ENCODE peak calls at places on chromosomes 3 and 15, in seven cellular contexts. U is endothelial cell of umbilical vein, R is testis, D is neuronal stem cell, H is neural progenitor cell, T is ovary, Y is stomach. V is an unnamed sample. For H3K4me1, the result is how much of the 10 kb centered on the place peaks cover.

GRCh38 chr3:5144316-5144994 is 22.4 kb downstream of the ARL8B start:
- DNase-seq in U (no peak), R (no peak), D (no peak), H (no peak), T (no peak), Y (no peak), V (no peak)

GRCh38 chr3:179867961-179868360 is 168.8 kb downstream of the PEX5L start:
- DNase-seq in U (no peak), R (no peak), D (no peak), H (no peak), T (no peak), Y (no peak), V (no peak)

GRCh38 chr3:53680026-53680425 is 166.2 kb downstream of the CHDH start:
- DNase-seq in U (no peak), R (peak), D (no peak), H (peak), T (peak), Y (no peak), V (no peak)

GRCh38 chr3:122944671-122945151 is 82.9 kb downstream of the SEMA5B start:
- DNase-seq in U (no peak), R (no peak), D (no peak), H (no peak), T (no peak), Y (no peak), V (no peak)

GRCh38 chr3:36295206-36295760 is 85.0 kb upstream of the STAC start:
- DNase-seq in U (no peak), R (no peak), D (no peak), H (no peak), T (no peak), Y (no peak), V (no peak)

GRCh38 chr3:196140224-196140623 is 58.3 kb upstream of the TFRC start:
- DNase-seq in U (no peak), R (no peak), D (no peak), H (no peak), T (peak), Y (no peak), V (no peak)

GRCh38 chr15:70336425-70337009 is 238.8 kb upstream of the TLE3 start:
- DNase-seq in U (no peak), R (no peak), D (no peak), H (no peak), T (no peak), Y (no peak), V (no peak)

GRCh38 chr15:74783072-74783807 is 1.4 kb downstream of the CSK start:
- DNase-seq in U (peak), R (no peak), D (no peak), H (peak), T (no peak), Y (no peak), V (no peak)

GRCh38 chr15:62901916-62902554 is 140.5 kb upstream of the TPM1 start:
- DNase-seq in U (no peak), R (no peak), D (no peak), H (no peak), T (no peak), Y (no peak), V (peak)

GRCh38 chr3:149352556-149352955 is 19.1 kb upstream of the TM4SF18 start:
- DNase-seq in U (peak), R (peak), D (peak), H (peak), T (peak), Y (peak), V (peak)

GRCh38 chr15:38461089-38461833 is 7.3 kb downstream of the FAM98B start:
- DNase-seq in U (peak), R (no peak), D (no peak), H (no peak), T (no peak), Y (no peak), V (no peak)

GRCh38 chr3:189981668-189982067 is 139.0 kb downstream of the P3H2 start:
- DNase-seq in U (peak), R (peak), D (no peak), H (no peak), T (peak), Y (no peak), V (no peak)

GRCh38 chr3:158160958-158161357 is 51.1 kb downstream of the RSRC1 start:
- DNase-seq in U (no peak), R (no peak), D (no peak), H (no peak), T (no peak), Y (no peak), V (no peak)

GRCh38 chr15:47337836-47338235 is 379.5 kb upstream of the SEMA6D start:
- DNase-seq in U (no peak), R (no peak), D (no peak), H (no peak), T (no peak), Y (no peak), V (no peak)

GRCh38 chr15:87841426-87841998 is 415.0 kb downstream of the NTRK3 start:
- DNase-seq in U (no peak), R (no peak), D (no peak), H (no peak), T (no peak), Y (no peak), V (no peak)

GRCh38 chr15:25762015-25762662 is 101.0 kb downstream of the ATP10A start:
- DNase-seq in U (no peak), R (no peak), D (no peak), H (no peak), T (no peak), Y (peak), V (no peak)

GRCh38 chr3:196179380-196180308 is 31.6 kb downstream of the ZDHHC19 start:
- DNase-seq in U (peak), R (no peak), D (no peak), H (peak), T (no peak), Y (no peak), V (peak)

GRCh38 chr3:16817201-16817600 is 67.6 kb upstream of the PLCL2 start:
- DNase-seq in U (peak), R (no peak), D (no peak), H (no peak), T (no peak), Y (no peak), V (peak)

GRCh38 chr3:33883538-33884203 is 85.2 kb downstream of the PDCD6IP start:
- DNase-seq in U (peak), R (no peak), D (peak), H (peak), T (no peak), Y (no peak), V (peak)

GRCh38 chr3:172456404-172456803 is 8.1 kb upstream of the GHSR start:
- DNase-seq in U (no peak), R (no peak), D (no peak), H (no peak), T (no peak), Y (no peak), V (no peak)

GRCh38 chr3:32685604-32686185 is 707 bp downstream of the CNOT10 start:
- DNase-seq in U (no peak), R (no peak), D (peak), H (no peak), T (no peak), Y (no peak), V (no peak)

GRCh38 chr3:185831990-185832389 is 7.1 kb upstream of the IGF2BP2 start:
- DNase-seq in U (no peak), R (no peak), D (no peak), H (no peak), T (no peak), Y (no peak), V (no peak)

GRCh38 chr3:120823156-120823555 is 80.6 kb downstream of the GTF2E1 start:
- DNase-seq in U (no peak), R (no peak), D (no peak), H (no peak), T (no peak), Y (no peak), V (no peak)

GRCh38 chr15:58260911-58261267 is 122.7 kb downstream of the AQP9 start:
- DNase-seq in U (no peak), R (no peak), D (no peak), H (no peak), T (no peak), Y (no peak), V (no peak)

GRCh38 chr15:99241752-99242151 is 7.6 kb downstream of the TTC23 start:
- DNase-seq in U (no peak), R (no peak), D (no peak), H (no peak), T (no peak), Y (no peak), V (no peak)

GRCh38 chr3:45706133-45706808 is 17.1 kb downstream of the SACM1L start:
- DNase-seq in U (no peak), R (no peak), D (no peak), H (no peak), T (no peak), Y (no peak), V (no peak)

GRCh38 chr3:42880601-42881451 is 5.1 kb upstream of the CYP8B1 start:
- DNase-seq in U (peak), R (peak), D (peak), H (peak), T (peak), Y (peak), V (peak)

GRCh38 chr3:181510500-181510899 is 201.2 kb upstream of the SOX2 start:
- DNase-seq in U (no peak), R (no peak), D (no peak), H (no peak), T (no peak), Y (no peak), V (no peak)

GRCh38 chr15:98767692-98768091 is 119.4 kb downstream of the IGF1R start:
- DNase-seq in U (no peak), R (no peak), D (no peak), H (no peak), T (no peak), Y (no peak), V (no peak)

GRCh38 chr15:85330941-85331588 is 49.3 kb upstream of the AKAP13 start:
- DNase-seq in U (peak), R (peak), D (peak), H (peak), T (peak), Y (peak), V (peak)

GRCh38 chr3:150739877-150740645 is 22.9 kb downstream of the SIAH2 start:
- DNase-seq in U (no peak), R (no peak), D (no peak), H (no peak), T (no peak), Y (no peak), V (no peak)

GRCh38 chr15:71780349-71780976 is 29.9 kb upstream of the NR2E3 start:
- DNase-seq in U (peak), R (peak), D (peak), H (peak), T (peak), Y (no peak), V (peak)

GRCh38 chr3:197394464-197395321 is 96.3 kb upstream of the DLG1 start:
- DNase-seq in U (peak), R (peak), D (no peak), H (no peak), T (peak), Y (peak), V (peak)
- H3K27ac ChIP-seq in U (peak), R (no peak), D (no peak), H (no peak), T (no peak), Y (no peak), V (peak)

GRCh38 chr3:73616056-73616455 is 8.7 kb downstream of the PDZRN3 start:
- DNase-seq in U (no peak), R (no peak), D (no peak), H (no peak), T (no peak), Y (no peak), V (no peak)
- H3K4me1 ChIP-seq in U (under half), R (under half), D (under half), H (under half), T (under half), Y (under half), V (under half)

GRCh38 chr15:76337047-76337738 is 620 bp downstream of the ISL2 start:
- DNase-seq in U (peak), R (no peak), D (no peak), H (peak), T (no peak), Y (no peak), V (peak)
- H3K4me3 ChIP-seq in U (no peak), R (peak), D (no peak), H (peak), T (no peak), Y (peak), V (peak)

DNA sequence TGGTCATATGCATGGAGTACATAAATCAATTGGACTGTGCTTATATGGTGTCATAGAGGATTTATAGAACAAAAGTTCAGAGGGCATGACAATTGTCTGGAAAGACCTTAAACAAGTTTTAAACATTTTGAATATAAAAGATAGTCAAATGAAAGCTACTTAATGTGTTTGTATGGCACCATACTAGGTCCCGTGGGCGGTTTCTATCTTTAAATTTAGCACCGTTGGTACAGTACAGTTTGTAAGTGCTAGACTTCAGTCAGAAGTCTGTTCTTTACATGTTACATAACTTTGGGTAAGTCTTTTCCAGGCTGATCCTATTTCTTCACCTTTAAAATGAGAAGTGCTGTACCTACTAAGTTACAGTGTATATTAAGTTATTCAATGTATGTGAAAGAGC is 373.4 kb upstream of the ARL6 start:
- DNase-seq in U (no peak), R (no peak), D (no peak), H (no peak), T (no peak), Y (no peak), V (no peak)
- H3K27ac ChIP-seq in U (no peak), R (no peak), D (no peak), H (no peak), T (no peak), Y (no peak), V (no peak)

GRCh38 chr3:186984064-186984463 is 53.7 kb downstream of the ST6GAL1 start:
- DNase-seq in U (no peak), R (no peak), D (no peak), H (no peak), T (no peak), Y (no peak), V (no peak)

GRCh38 chr3:186985713-186986364 is 55.5 kb downstream of the ST6GAL1 start:
- DNase-seq in U (no peak), R (no peak), D (no peak), H (no peak), T (no peak), Y (no peak), V (peak)

GRCh38 chr3:186980989-186981388 is 50.7 kb downstream of the ST6GAL1 start:
- DNase-seq in U (no peak), R (no peak), D (no peak), H (no peak), T (no peak), Y (no peak), V (no peak)

GRCh38 chr3:186986406-186986805 is 56.1 kb downstream of the ST6GAL1 start:
- DNase-seq in U (no peak), R (no peak), D (no peak), H (no peak), T (no peak), Y (no peak), V (no peak)

DNA sequence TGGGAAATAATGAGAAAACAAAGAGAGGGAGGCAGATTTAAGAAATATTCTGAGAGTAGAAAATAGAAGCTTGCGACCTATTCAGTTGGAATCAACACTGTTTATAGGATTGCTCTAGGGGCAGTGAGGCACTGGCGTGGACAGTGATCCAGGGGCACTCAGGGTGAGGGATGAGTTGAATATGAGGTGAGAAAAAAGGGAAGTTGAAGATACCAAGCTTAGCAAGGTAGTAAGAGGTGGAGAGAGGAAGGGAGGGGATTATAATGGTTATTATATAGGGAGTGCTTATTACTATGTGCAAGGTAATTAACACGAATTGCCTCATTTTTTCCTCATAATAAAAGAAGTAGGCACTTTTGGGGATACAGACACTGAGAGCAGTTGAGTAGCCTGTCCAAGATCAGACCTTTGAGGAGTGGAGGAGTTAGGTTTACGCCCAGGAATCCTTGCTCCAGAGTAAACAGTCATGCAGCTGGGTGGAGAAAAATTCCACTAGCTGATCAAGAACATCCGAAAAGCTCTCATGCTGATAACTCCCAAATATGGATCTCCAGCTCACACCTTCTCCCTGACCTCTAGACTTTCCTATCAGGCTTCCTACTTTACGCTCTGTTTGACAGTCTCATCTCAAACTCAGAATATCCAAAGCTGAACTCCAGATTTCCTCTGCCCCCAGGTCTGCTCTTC is 53.2 kb downstream of the ST6GAL1 start:
- DNase-seq in U (no peak), R (no peak), D (no peak), H (no peak), T (no peak), Y (no peak), V (no peak)
- H3K4me1 ChIP-seq in U (under half), R (under half), D (under half), H (under half), T (under half), Y (under half), V (under half)

GRCh38 chr15:77402740-77403379 is 17.0 kb downstream of the PEAK1 start:
- DNase-seq in U (peak), R (no peak), D (no peak), H (no peak), T (no peak), Y (no peak), V (no peak)
- H3K4me3 ChIP-seq in U (no peak), R (no peak), D (no peak), H (no peak), T (no peak), Y (no peak), V (no peak)

GRCh38 chr15:68698708-68699107 is 119.9 kb downstream of the CORO2B start:
- DNase-seq in U (no peak), R (no peak), D (no peak), H (no peak), T (no peak), Y (no peak), V (no peak)

GRCh38 chr15:68697711-68698690 is 119.2 kb downstream of the CORO2B start:
- DNase-seq in U (no peak), R (no peak), D (no peak), H (no peak), T (no peak), Y (no peak), V (no peak)

GRCh38 chr15:68699124-68699880 is 120.5 kb downstream of the CORO2B start:
- DNase-seq in U (no peak), R (no peak), D (no peak), H (peak), T (no peak), Y (no peak), V (peak)

GRCh38 chr15:68700395-68701123 is 120.1 kb downstream of the ANP32A start:
- DNase-seq in U (peak), R (peak), D (no peak), H (peak), T (peak), Y (no peak), V (peak)

DNA sequence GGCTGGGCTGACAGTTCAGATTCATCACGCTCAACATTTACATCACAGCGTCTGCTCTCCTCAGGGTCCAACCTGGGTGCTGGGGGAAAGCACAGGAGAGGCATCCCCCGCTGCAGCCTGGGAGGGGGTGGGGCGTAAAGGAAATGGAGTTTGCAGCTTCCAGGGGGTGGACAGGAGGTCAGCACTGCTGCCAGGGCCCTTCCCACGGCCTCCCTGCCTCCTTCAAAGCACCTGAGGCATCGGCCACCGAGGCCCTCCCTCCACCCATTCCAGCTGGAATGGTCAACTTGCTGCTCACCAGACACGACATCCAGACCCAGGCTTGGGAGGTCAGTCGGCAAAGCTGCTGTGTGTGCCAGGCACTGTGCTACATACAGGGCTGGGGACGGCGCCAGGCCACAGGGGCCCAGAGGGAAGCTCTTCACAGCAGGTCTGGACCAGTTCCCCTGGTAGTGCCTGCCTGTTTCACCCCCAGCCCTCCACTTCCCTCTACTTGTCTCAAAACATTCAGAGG is 120.8 kb downstream of the ANP32A start:
- DNase-seq in U (no peak), R (peak), D (no peak), H (no peak), T (peak), Y (no peak), V (peak)
- H3K27ac ChIP-seq in U (no peak), R (no peak), D (no peak), H (no peak), T (peak), Y (no peak), V (peak)

DNA sequence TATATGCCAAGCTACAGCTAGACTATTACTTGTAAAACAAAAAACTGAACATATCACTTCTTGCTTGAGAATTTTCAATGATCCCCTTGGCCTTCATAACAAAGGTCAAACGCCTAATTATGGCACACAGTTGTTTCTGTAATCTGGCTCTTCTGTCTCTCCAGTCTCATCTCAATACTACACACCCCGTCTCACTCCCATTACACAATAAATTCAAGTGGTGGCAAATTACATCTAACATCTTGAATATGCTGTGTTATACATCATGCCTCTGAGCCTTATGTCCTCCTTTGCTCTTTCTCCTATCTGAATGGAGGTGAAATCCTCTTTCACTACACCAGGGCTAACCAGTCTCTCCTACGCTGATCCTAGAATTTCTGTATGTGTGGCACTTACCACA is 140.4 kb downstream of the TBL1XR1 start:
- DNase-seq in U (no peak), R (no peak), D (no peak), H (no peak), T (no peak), Y (no peak), V (no peak)
- H3K4me1 ChIP-seq in U (under half), R (under half), D (under half), H (under half), T (under half), Y (under half), V (under half)

GRCh38 chr3:49720383-49721164 is 1.1 kb upstream of the AMIGO3 start:
- DNase-seq in U (no peak), R (no peak), D (no peak), H (no peak), T (no peak), Y (no peak), V (no peak)
- H3K4me3 ChIP-seq in U (no peak), R (no peak), D (peak), H (no peak), T (no peak), Y (no peak), V (no peak)

DNA sequence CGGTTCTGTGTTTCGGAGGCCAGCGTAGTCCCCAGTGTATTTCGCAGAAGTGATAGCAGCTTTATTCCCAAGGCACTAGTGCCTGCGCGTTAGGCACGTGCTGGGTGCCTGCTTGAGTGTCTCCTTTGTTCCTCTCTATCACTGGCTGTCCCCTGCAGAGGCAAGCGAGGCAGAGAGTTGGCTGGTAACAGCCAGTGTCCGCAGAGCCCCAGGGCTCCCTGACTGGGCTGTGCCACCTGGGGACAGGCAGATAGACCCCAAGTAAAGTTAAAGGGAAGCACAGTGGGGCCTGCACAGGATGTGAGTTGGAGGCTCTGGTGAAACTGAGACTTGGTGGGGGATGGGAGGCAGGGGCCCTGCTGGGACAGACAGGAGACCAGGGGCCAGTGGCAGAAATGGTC is 50.7 kb downstream of the APBA2 start:
- DNase-seq in U (no peak), R (no peak), D (no peak), H (no peak), T (no peak), Y (no peak), V (no peak)
- H3K27ac ChIP-seq in U (no peak), R (no peak), D (no peak), H (no peak), T (no peak), Y (no peak), V (no peak)

V was measured in SJCRH30.